ENCODE peak calls at places on chromosomes 11 and 22, in six cellular contexts. R, D, Y, A, F and L are unnamed samples.

GRCh38 chr11:12449961-12450715 is 72.8 kb downstream of the PARVA start:
- DNase-seq in A (no peak), D (no peak), F (no peak), R (no peak), Y (peak), L (peak)

GRCh38 chr22:20565079-20565734 is 57.8 kb downstream of the MED15 start:
- DNase-seq in R (no peak), A (no peak), Y (peak), D (no peak), F (no peak), L (no peak)

GRCh38 chr22:31039393-31039792 is 41.7 kb upstream of the SMTN start:
- DNase-seq in F (no peak), R (no peak), Y (peak), A (no peak), D (no peak), L (peak)

GRCh38 chr11:48170176-48170839 is 46.3 kb upstream of the OR4B1 start:
- DNase-seq in F (no peak), R (no peak), D (no peak), Y (peak), A (no peak), L (peak)

GRCh38 chr11:116467809-116468208 is 305.0 kb downstream of the BUD13 start:
- DNase-seq in Y (no peak), R (no peak), F (no peak), D (no peak), A (no peak), L (peak)

GRCh38 chr11:65558002-65558784 is at the start of gene LTBP3:
- DNase-seq in A (peak), F (no peak), R (no peak), Y (peak), D (no peak), L (peak)

GRCh38 chr11:1555713-1556153 is 16.3 kb downstream of the DUSP8 start:
- DNase-seq in D (no peak), F (no peak), Y (no peak), A (no peak), R (no peak), L (no peak)

GRCh38 chr11:116446542-116446941 is 326.2 kb downstream of the BUD13 start:
- DNase-seq in Y (no peak), D (no peak), F (no peak), R (no peak), A (no peak), L (no peak)

GRCh38 chr11:44261800-44262591 is 47.9 kb downstream of the ALX4 start:
- DNase-seq in R (no peak), F (no peak), Y (no peak), A (no peak), D (no peak), L (no peak)

GRCh38 chr11:23976369-23976768 is 520.5 kb upstream of the LUZP2 start:
- DNase-seq in Y (no peak), F (no peak), A (no peak), D (no peak), R (no peak), L (peak)

GRCh38 chr11:35145249-35145648 is 6.3 kb downstream of the CD44 start:
- DNase-seq in A (peak), Y (no peak), R (no peak), D (no peak), F (no peak), L (no peak)

GRCh38 chr11:28401446-28401845 is 293.3 kb downstream of the METTL15 start:
- DNase-seq in Y (no peak), D (no peak), A (no peak), R (no peak), F (no peak), L (no peak)

GRCh38 chr11:72511393-72512047 is 77.2 kb upstream of the CLPB start:
- DNase-seq in F (no peak), D (no peak), Y (no peak), R (no peak), A (peak), L (peak)

GRCh38 chr11:92886243-92886905 is 83.1 kb upstream of the MTNR1B start:
- DNase-seq in A (peak), F (no peak), R (peak), Y (peak), D (peak), L (peak)

GRCh38 chr11:101870510-101870909 is 44.3 kb upstream of the CEP126 start:
- DNase-seq in Y (peak), F (no peak), D (no peak), A (no peak), R (peak), L (peak)

GRCh38 chr11:76119779-76120178 is 86.5 kb downstream of the WNT11 start:
- DNase-seq in D (no peak), Y (no peak), F (no peak), R (no peak), A (no peak), L (no peak)

GRCh38 chr11:86641537-86642270 is 30.7 kb downstream of the ME3 start:
- DNase-seq in A (no peak), Y (no peak), F (no peak), R (no peak), D (no peak), L (peak)

GRCh38 chr11:104690243-104690642 is 208.0 kb downstream of the CASP12 start:
- DNase-seq in A (no peak), Y (no peak), D (no peak), F (no peak), R (no peak), L (no peak)

GRCh38 chr11:1752907-1753425 is 2.6 kb upstream of the IFITM10 start:
- DNase-seq in A (no peak), Y (no peak), R (no peak), F (no peak), D (no peak), L (no peak)

GRCh38 chr11:78715639-78716311 is 141.1 kb upstream of the NARS2 start:
- DNase-seq in R (peak), D (peak), Y (peak), F (no peak), A (peak), L (peak)

GRCh38 chr11:73013021-73013420 is 129.1 kb downstream of the FCHSD2 start:
- DNase-seq in F (no peak), R (no peak), Y (no peak), D (no peak), A (no peak), L (no peak)

GRCh38 chr11:44760917-44761545 is 34.3 kb downstream of the TSPAN18 start:
- DNase-seq in R (peak), F (no peak), Y (peak), D (peak), A (peak), L (peak)

GRCh38 chr22:38211556-38211955 is 9.8 kb downstream of the MAFF start:
- DNase-seq in F (no peak), Y (no peak), R (no peak), D (no peak), A (no peak), L (no peak)

GRCh38 chr11:118918686-118919280 is 6.9 kb downstream of the BCL9L start:
- DNase-seq in A (no peak), R (no peak), D (no peak), Y (no peak), F (no peak), L (peak)

GRCh38 chr22:38026130-38027111 is 30.8 kb upstream of the PICK1 start:
- DNase-seq in F (no peak), D (no peak), R (no peak), Y (no peak), A (no peak), L (no peak)

GRCh38 chr11:15136166-15136565 is 21.4 kb downstream of the INSC start:
- DNase-seq in A (no peak), F (no peak), Y (no peak), D (no peak), R (no peak), L (no peak)

GRCh38 chr11:19821412-19821875 is 108.8 kb downstream of the NAV2 start:
- DNase-seq in F (no peak), D (no peak), A (no peak), R (no peak), Y (no peak), L (no peak)

GRCh38 chr22:47171441-47172221 is 409.2 kb downstream of the TBC1D22A start:
- DNase-seq in R (no peak), F (no peak), A (no peak), D (no peak), Y (no peak), L (no peak)

GRCh38 chr11:94581926-94582325 is 14.8 kb downstream of the PIWIL4 start:
- DNase-seq in Y (no peak), D (no peak), R (no peak), A (no peak), F (no peak), L (no peak)

GRCh38 chr11:69356703-69357457 is 62.9 kb downstream of the MYEOV start:
- DNase-seq in Y (no peak), D (no peak), F (no peak), R (no peak), A (no peak), L (peak)

GRCh38 chr11:78982377-78982925 is 407.8 kb upstream of the NARS2 start:
- DNase-seq in D (no peak), R (no peak), Y (no peak), A (no peak), F (no peak), L (no peak)

GRCh38 chr11:116993599-116993998 is 104.6 kb downstream of the SIK3 start:
- DNase-seq in F (peak), R (no peak), Y (no peak), D (peak), A (no peak), L (no peak)

GRCh38 chr11:73916435-73916834 is 34.4 kb upstream of the DNAJB13 start:
- DNase-seq in F (no peak), R (no peak), A (no peak), D (no peak), Y (peak), L (peak)